ENCODE peak calls at places on chromosomes 4 and X, in seven cellular contexts. T, E, A, U, V, R and M are unnamed samples.

GRCh38 chr4:106796866-106797265 is 239.2 kb downstream of the DKK2 start:
- DNase-seq in T (no peak), E (no peak), A (peak; percentile 72), U (no peak), V (no peak), R (no peak), M (no peak)

GRCh38 chr4:146342600-146343192 is 128.4 kb downstream of the REELD1 start:
- DNase-seq in T (peak; percentile 66), E (no peak), A (no peak), U (peak; percentile 2), V (peak; percentile 68), R (no peak), M (peak; percentile 41)

GRCh38 chrX:140099221-140099620 is 133.9 kb upstream of the CXorf66 start:
- DNase-seq in T (no peak), E (no peak), A (no peak), U (no peak), V (no peak), R (no peak), M (no peak)

GRCh38 chr4:168574581-168575295 is 77.9 kb downstream of the PALLD start:
- DNase-seq in T (no peak), E (no peak), A (no peak), U (no peak), V (no peak), R (no peak), M (no peak)

GRCh38 chr4:10033191-10033881 is 12.0 kb upstream of the SLC2A9 start:
- DNase-seq in T (peak; percentile 66), E (peak; percentile 41), A (no peak), U (no peak), V (peak; percentile 74), R (peak; percentile 44), M (no peak)

GRCh38 chrX:124211312-124211942 is 121.0 kb upstream of the TEX13D start:
- DNase-seq in T (peak; percentile 14), E (no peak), A (no peak), U (peak; percentile 20), V (peak; percentile 11), R (no peak), M (no peak)

GRCh38 chr4:153119626-153120025 is 84.6 kb upstream of the TRIM2 start:
- DNase-seq in T (no peak), E (no peak), A (no peak), U (no peak), V (no peak), R (no peak), M (no peak)

GRCh38 chr4:153067376-153067775 is 131.3 kb downstream of the FHDC1 start:
- DNase-seq in T (peak; percentile 6), E (no peak), A (no peak), U (no peak), V (peak; percentile 15), R (no peak), M (no peak)

GRCh38 chr4:183852910-183853555 is 52.1 kb upstream of the STOX2 start:
- DNase-seq in T (no peak), E (no peak), A (no peak), U (no peak), V (no peak), R (no peak), M (no peak)

GRCh38 chr4:80286451-80286850 is 20.0 kb downstream of the FGF5 start:
- DNase-seq in T (no peak), E (no peak), A (no peak), U (no peak), V (no peak), R (no peak), M (no peak)

GRCh38 chr4:145709843-145710242 is 29.9 kb downstream of the C4orf51 start:
- DNase-seq in T (no peak), E (no peak), A (peak; percentile 67), U (no peak), V (peak; percentile 75), R (no peak), M (no peak)

GRCh38 chr4:81807927-81808672 is 336.4 kb upstream of the RASGEF1B start:
- DNase-seq in T (peak; percentile 73), E (no peak), A (no peak), U (no peak), V (peak; percentile 83), R (no peak), M (no peak)

GRCh38 chr4:149031399-149031798 is 589.2 kb upstream of the NR3C2 start:
- DNase-seq in T (peak; percentile 7), E (no peak), A (no peak), U (no peak), V (peak; percentile 9), R (no peak), M (peak; percentile 30)

GRCh38 chr4:118322831-118323502 is 29.8 kb downstream of the PRSS12 start:
- DNase-seq in T (no peak), E (no peak), A (no peak), U (no peak), V (no peak), R (no peak), M (no peak)

GRCh38 chrX:10769696-10770619 is 149.6 kb upstream of the MID1 start:
- DNase-seq in T (peak; percentile 41), E (no peak), A (no peak), U (no peak), V (peak; percentile 47), R (no peak), M (no peak)

GRCh38 chrX:138710866-138711331 is 618 bp downstream of the FGF13 start:
- DNase-seq in T (no peak), E (peak; percentile 8), A (no peak), U (no peak), V (no peak), R (no peak), M (no peak)

GRCh38 chrX:130086414-130087207 is 23.7 kb downstream of the ELF4 start:
- DNase-seq in T (no peak), E (no peak), A (no peak), U (no peak), V (no peak), R (no peak), M (no peak)

GRCh38 chrX:106608016-106608415 is 3.8 kb upstream of the RADX start:
- DNase-seq in T (no peak), E (no peak), A (no peak), U (no peak), V (no peak), R (no peak), M (no peak)

GRCh38 chr4:163367651-163368050 is 24.0 kb downstream of the NPY5R start:
- DNase-seq in T (no peak), E (no peak), A (no peak), U (no peak), V (peak; percentile 25), R (no peak), M (no peak)

GRCh38 chr4:177124436-177124835 is 185.2 kb upstream of the NEIL3 start:
- DNase-seq in T (no peak), E (no peak), A (no peak), U (no peak), V (no peak), R (no peak), M (no peak)

GRCh38 chrX:15349046-15349445 is 13.7 kb upstream of the PIGA start:
- DNase-seq in T (peak; percentile 81), E (no peak), A (peak; percentile 15), U (peak; percentile 31), V (peak; percentile 79), R (no peak), M (peak; percentile 81)

GRCh38 chrX:153968754-153969124 is 2.9 kb downstream of the HCFC1 start:
- DNase-seq in T (no peak), E (no peak), A (no peak), U (no peak), V (no peak), R (no peak), M (no peak)

GRCh38 chr4:104073245-104073644 is 353.5 kb upstream of the TACR3 start:
- DNase-seq in T (no peak), E (no peak), A (no peak), U (no peak), V (no peak), R (no peak), M (no peak)

GRCh38 chr4:86898562-86898961 is 6.3 kb upstream of the C4orf36 start:
- DNase-seq in T (peak; percentile 48), E (no peak), A (no peak), U (no peak), V (no peak), R (no peak), M (no peak)
- TF ChIP-seq CTCF in T (peak; percentile 17), E (peak; percentile 33), A (peak; percentile 21), U (peak; percentile 50), V (peak; percentile 19), R (no peak), M (peak; percentile 45)

DNA sequence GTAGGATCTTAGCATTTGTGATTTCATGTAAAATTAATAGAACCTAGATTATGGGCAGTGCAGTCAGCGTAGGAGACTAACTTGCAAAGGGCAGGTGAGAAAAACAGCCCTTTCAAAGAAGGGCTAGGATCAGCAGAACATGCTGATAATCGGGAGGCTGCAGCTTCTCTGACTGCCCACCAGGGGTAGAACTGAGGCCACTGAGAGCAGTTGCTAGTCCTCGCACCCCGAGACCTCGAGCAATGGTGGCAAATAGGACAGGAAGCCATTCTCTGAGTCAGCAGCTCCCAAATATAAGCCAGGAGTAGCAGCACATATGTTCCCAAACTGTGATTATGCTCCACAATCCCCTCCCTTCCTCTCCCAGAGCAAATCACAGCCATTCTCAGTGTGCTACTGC is 186.4 kb downstream of the MSL3 start:
- DNase-seq in T (peak; percentile 75), E (no peak), A (no peak), U (peak; percentile 11), V (peak; percentile 78), R (no peak), M (no peak)
- TF ChIP-seq CTCF in T (peak; percentile 80), E (peak; percentile 55), A (peak; percentile 61), U (peak; percentile 10), V (peak; percentile 75), R (no peak), M (no peak)

DNA sequence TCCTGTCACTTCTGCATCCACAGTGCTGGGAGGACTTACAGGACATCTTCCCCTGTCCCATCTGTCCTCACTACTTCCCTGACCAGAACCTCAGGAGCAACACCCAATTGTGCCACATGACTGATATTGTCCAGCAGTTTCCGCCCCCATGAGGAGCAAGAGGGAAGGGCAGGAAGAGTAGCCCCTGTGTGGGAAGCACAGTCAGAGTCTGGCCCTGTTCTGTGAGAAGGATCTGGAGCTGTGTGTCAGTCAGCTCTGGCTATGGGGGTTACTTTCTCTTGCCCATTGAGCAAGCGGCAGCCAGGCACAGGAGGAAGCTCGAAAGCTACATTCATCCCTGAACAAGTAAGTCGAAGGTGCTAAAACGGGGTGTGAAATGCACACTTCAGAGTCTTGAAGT is 14.8 kb upstream of the TRIM60 start:
- DNase-seq in T (peak; percentile 2), E (no peak), A (no peak), U (peak; percentile 1), V (peak; percentile 5), R (no peak), M (no peak)
- TF ChIP-seq CTCF in T (peak; percentile 21), E (no peak), A (peak; percentile 19), U (no peak), V (peak; percentile 24), R (no peak), M (no peak)

DNA sequence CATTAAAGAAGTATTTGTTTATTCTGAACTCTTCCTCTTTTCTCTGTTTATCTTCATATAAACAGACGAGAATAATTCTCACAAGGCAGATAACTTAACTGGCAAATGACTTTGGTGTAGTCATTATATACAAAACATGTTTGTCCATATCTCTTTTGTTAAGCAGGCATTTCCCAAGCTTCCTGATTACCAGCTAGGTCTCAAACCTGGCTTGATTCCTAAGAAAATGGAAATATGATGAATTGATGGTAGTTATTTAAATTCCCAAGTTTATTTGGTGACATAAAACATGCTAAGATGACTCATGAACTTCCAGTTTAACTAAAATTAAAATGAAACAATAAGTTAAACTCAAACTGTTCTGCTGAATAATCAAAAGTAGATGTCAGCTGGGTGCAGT is 96.8 kb downstream of the ARSJ start:
- DNase-seq in T (peak; percentile 43), E (no peak), A (peak; percentile 13), U (no peak), V (peak; percentile 16), R (no peak), M (no peak)
- TF ChIP-seq CTCF in T (no peak), E (no peak), A (no peak), U (no peak), V (no peak), R (no peak), M (no peak)

GRCh38 chr4:162131256-162131655 is 32.5 kb downstream of the FSTL5 start:
- DNase-seq in T (no peak), E (no peak), A (no peak), U (no peak), V (no peak), R (no peak), M (no peak)
- TF ChIP-seq CTCF in T (no peak), E (no peak), A (peak; percentile 4), U (peak; percentile 17), V (no peak), R (no peak), M (peak; percentile 24)